ENCODE peak calls at places on chromosomes 13 and 19, in four cellular contexts. S is SHP77; N is stimulated activated CD4-positive, alpha-beta T cell treated with anti-CD3 and anti-CD28 coated beads, Interleukin-12 subunit alpha, Interleukin-12 subunit beta, amount 100 ng/mL, for 4 hours; J is pons. R is an unnamed sample.

GRCh38 chr19:34051255-34051654 is 121.0 kb upstream of the LSM14A start:
- DNase-seq in N (no peak), S (no peak), J (no peak), R (no peak)

GRCh38 chr13:99892189-99892588 is 79.4 kb downstream of the ZIC5 start:
- DNase-seq in J (peak), S (no peak), N (no peak), R (no peak)

GRCh38 chr19:42313096-42313839 is at the start of gene TMEM145:
- DNase-seq in J (no peak), S (no peak), N (no peak), R (peak)

GRCh38 chr13:41916173-41916954 is 44.5 kb downstream of the VWA8 start:
- DNase-seq in J (no peak), S (no peak), N (no peak), R (no peak)

GRCh38 chr19:52638601-52639000 is 446 bp upstream of the ZNF83 start:
- DNase-seq in S (peak), N (peak), J (no peak), R (peak)

GRCh38 chr13:113586661-113587479 is 2.3 kb downstream of the TFDP1 start:
- DNase-seq in J (no peak), N (no peak), S (no peak), R (no peak)

GRCh38 chr13:55893541-55893940 is 1247.2 kb upstream of the PRR20A start:
- DNase-seq in S (no peak), J (peak), N (no peak), R (no peak)

GRCh38 chr19:10116866-10117616 is 2.7 kb downstream of the EIF3G start:
- DNase-seq in J (no peak), S (no peak), N (no peak), R (no peak)

GRCh38 chr19:19425170-19425875 is 19.8 kb downstream of the GATAD2A start:
- DNase-seq in J (no peak), S (no peak), N (no peak), R (no peak)

GRCh38 chr13:40983269-40983668 is 35.8 kb downstream of the ELF1 start:
- DNase-seq in S (no peak), N (no peak), J (peak), R (no peak)

GRCh38 chr13:51814825-51815650 is 11.1 kb upstream of the DHRS12 start:
- DNase-seq in S (peak), J (peak), N (peak), R (peak)

R was measured in SK-N-DZ.